ENCODE peak calls at places on chromosomes 7 and 10, in five cellular contexts. G is testis, W is body of pancreas, H is stomach, S is prostate gland. R is an unnamed sample.

GRCh38 chr7:156151082-156151481 is 338.8 kb upstream of the SHH start:
- DNase-seq in S (no peak), W (no peak), G (no peak), H (no peak), R (no peak)

GRCh38 chr10:3159160-3159559 is 13.4 kb downstream of the PITRM1 start:
- DNase-seq in H (no peak), S (no peak), G (no peak), W (no peak), R (no peak)

GRCh38 chr7:158268851-158269535 is 318.6 kb downstream of the PTPRN2 start:
- DNase-seq in G (no peak), H (no peak), S (no peak), W (peak; percentile 5), R (no peak)

GRCh38 chr10:58643029-58643428 is 130.4 kb downstream of the BICC1 start:
- DNase-seq in S (no peak), H (no peak), W (no peak), G (no peak), R (no peak)

GRCh38 chr10:80356563-80356999 is at the start of the genes DYDC1 and DYDC2:
- DNase-seq in H (peak; percentile 55), S (peak; percentile 40), G (peak; percentile 80), W (peak; percentile 75), R (peak; percentile 20)

GRCh38 chr7:3215624-3216585 is 85.1 kb upstream of the SDK1 start:
- DNase-seq in G (no peak), S (peak; percentile 48), H (peak; percentile 38), W (no peak), R (no peak)

GRCh38 chr7:47827321-47827720 is 120.9 kb downstream of the PKD1L1 start:
- DNase-seq in H (no peak), W (peak; percentile 67), S (no peak), G (no peak), R (no peak)

GRCh38 chr10:103042129-103042528 is 124.0 kb downstream of the CNNM2 start:
- DNase-seq in S (no peak), W (no peak), H (no peak), G (no peak), R (no peak)

GRCh38 chr10:113517165-113517892 is 35.5 kb upstream of the HABP2 start:
- DNase-seq in H (no peak), W (no peak), S (no peak), G (no peak), R (no peak)

GRCh38 chr7:46970486-46970885 is 611.4 kb downstream of the TNS3 start:
- DNase-seq in W (no peak), G (no peak), S (no peak), H (no peak), R (no peak)

GRCh38 chr10:104450954-104451353 is 97.3 kb downstream of the CFAP58 start:
- DNase-seq in G (no peak), W (no peak), S (no peak), H (no peak), R (no peak)

GRCh38 chr7:80312139-80312661 is 177.6 kb downstream of the GNAI1 start:
- DNase-seq in G (no peak), W (peak; percentile 39), S (no peak), H (no peak), R (no peak)

GRCh38 chr7:100835903-100836811 is 8.8 kb upstream of the EPHB4 start:
- DNase-seq in W (peak; percentile 43), S (peak; percentile 45), G (no peak), H (peak; percentile 64), R (peak; percentile 79)

GRCh38 chr10:75910032-75910431 is 478.6 kb downstream of the LRMDA start:
- DNase-seq in S (no peak), H (no peak), W (no peak), G (peak; percentile 24), R (no peak)

GRCh38 chr7:106840342-106840741 is 24.7 kb upstream of the PIK3CG start:
- DNase-seq in G (no peak), H (no peak), W (no peak), S (no peak), R (no peak)

GRCh38 chr10:34113504-34114225 is 701.4 kb downstream of the PARD3 start:
- DNase-seq in W (no peak), H (no peak), S (no peak), G (no peak), R (no peak)

GRCh38 chr7:31664890-31665289 is 22.1 kb upstream of the PPP1R17 start:
- DNase-seq in W (no peak), G (no peak), S (no peak), H (no peak), R (no peak)

GRCh38 chr10:110724116-110724701 is 80.1 kb downstream of the RBM20 start:
- DNase-seq in W (no peak), H (no peak), S (no peak), G (no peak), R (no peak)

GRCh38 chr7:7790041-7790751 is 71.8 kb upstream of the RPA3 start:
- DNase-seq in G (no peak), H (no peak), W (no peak), S (no peak), R (no peak)

GRCh38 chr7:17624379-17624778 is 315.9 kb downstream of the SNX13 start:
- DNase-seq in W (no peak), H (no peak), S (no peak), G (no peak), R (no peak)

GRCh38 chr10:70477661-70478162 is 855 bp upstream of the PALD1 start:
- DNase-seq in G (peak; percentile 56), S (no peak), H (no peak), W (peak; percentile 43), R (peak; percentile 45)

GRCh38 chr10:70479161-70479531 is 579 bp downstream of the PALD1 start:
- DNase-seq in W (no peak), S (no peak), H (no peak), G (no peak), R (no peak)

GRCh38 chr10:70479626-70480253 is 1.2 kb downstream of the PALD1 start:
- DNase-seq in W (peak; percentile 62), G (no peak), S (no peak), H (no peak), R (peak; percentile 51)

GRCh38 chr10:70480254-70480861 is 1.8 kb downstream of the PALD1 start:
- DNase-seq in S (no peak), G (no peak), H (no peak), W (peak; percentile 94), R (peak; percentile 35)

DNA sequence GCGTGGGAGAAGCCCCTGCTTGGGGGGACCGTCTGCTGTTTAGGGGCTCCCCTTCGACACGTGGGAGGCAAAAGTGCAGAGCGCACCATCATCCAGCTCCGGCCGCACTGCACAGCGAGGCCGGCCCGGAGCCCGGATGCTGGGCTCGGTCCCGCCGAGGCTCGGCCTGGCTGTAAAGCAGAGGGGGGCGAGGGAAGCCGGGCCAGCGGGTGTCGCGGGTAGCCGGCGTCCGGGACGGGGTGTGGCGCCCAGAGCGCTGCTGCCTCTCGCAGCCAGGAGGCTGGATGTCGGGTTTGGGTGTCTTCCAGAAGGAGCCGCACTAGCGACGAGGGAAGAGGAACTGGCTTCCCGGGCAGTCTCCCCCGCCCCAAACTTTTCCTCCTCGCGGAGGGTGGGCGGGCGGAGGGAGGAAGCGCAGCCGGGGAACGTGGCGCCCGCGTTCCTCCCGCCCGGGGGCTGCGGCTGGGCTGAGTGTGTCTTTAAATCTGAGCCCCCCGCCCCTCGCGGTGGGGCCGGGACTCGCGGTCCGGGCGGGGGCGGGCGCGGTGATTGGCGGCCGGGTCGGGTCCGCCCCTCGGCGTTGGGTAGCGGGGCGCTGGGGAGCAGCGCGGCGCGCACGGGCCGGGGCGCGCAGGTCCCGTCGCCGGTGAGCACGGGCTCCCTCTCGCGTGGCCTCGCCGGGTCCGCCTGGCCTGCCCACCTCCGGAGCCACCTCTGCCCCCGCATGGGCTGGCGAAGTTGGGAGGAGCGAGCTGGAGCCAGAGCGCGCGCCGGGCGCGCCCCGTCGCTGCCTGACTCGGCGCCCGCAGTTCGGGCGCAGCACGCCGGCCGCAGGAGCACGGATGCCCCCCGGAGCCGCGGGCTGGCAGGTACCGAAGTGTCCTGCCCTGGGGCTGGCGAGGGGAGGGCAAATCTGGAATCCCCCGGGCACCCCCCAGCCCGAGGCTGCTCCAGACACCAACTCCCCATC is at the start of gene PALD1:
- DNase-seq in W (peak; percentile 71), G (peak; percentile 62), H (peak; percentile 44), S (peak; percentile 54), R (peak; percentile 89)
- TF ChIP-seq CTCF in W (no peak), G (peak; percentile 18), H (no peak), S (peak; percentile 45), R (peak; percentile 55)

GRCh38 chr10:69569144-69569934 is 3.9 kb downstream of the NEUROG3 start:
- DNase-seq in S (no peak), H (no peak), W (no peak), G (no peak), R (no peak)

GRCh38 chr10:69571618-69572158 is 1.5 kb downstream of the NEUROG3 start:
- DNase-seq in S (no peak), G (no peak), H (no peak), W (no peak), R (no peak)

GRCh38 chr10:69567920-69568319 is 5.3 kb downstream of the NEUROG3 start:
- DNase-seq in G (peak; percentile 72), W (peak; percentile 49), H (no peak), S (no peak), R (peak; percentile 26)

GRCh38 chr10:69570050-69570816 is 3.0 kb downstream of the NEUROG3 start:
- DNase-seq in W (no peak), S (no peak), G (no peak), H (no peak), R (no peak)

DNA sequence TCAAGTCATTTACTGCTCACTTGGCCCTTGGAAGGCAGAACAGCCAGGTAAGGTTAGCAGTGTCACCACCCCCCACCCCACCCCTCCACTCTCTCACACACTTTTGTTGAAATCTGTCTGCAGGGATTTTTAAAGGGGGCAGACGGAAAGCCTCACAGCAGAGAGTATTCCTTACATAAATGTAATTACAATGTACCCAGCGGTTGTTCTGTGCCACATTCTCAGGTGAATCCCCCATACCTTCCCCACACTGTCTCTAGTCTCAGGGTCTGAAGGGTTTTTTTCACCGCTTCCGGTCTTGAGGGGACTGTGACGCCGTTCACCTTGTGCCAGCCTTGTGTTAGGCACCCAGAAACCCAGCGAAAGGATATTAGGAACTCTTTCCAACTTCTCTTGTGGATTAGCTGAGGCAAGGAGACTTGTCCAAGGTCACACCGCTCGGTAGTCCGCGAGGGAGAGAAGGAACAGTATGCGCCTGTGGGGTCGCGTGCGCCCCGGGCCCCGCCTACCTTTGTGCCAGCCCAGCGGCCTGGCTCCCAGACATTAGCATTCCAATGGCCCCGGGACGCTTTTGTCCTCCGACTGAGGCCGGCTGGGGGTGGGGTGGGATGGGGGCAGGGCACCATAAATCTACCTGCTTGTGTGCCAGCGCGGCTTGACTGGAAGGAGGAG is 4.6 kb downstream of the NEUROG3 start:
- DNase-seq in G (no peak), H (no peak), S (no peak), W (no peak), R (no peak)
- H3K4me3 ChIP-seq in G (no peak overlapping the region), H (no peak overlapping the region), S (no peak overlapping the region), W (no peak overlapping the region), R (no peak overlapping the region)

GRCh38 chr7:99392659-99393362 is 15.6 kb downstream of the PDAP1 start:
- DNase-seq in H (peak; percentile 81), W (peak; percentile 88), S (peak; percentile 69), G (peak; percentile 85), R (peak; percentile 84)

GRCh38 chr7:99392046-99392445 is 16.4 kb downstream of the PDAP1 start:
- DNase-seq in W (no peak), H (no peak), G (no peak), S (no peak), R (no peak)

GRCh38 chr7:99395616-99396327 is 12.6 kb downstream of the PDAP1 start:
- DNase-seq in H (no peak), G (no peak), S (no peak), W (no peak), R (no peak)

GRCh38 chr7:99394188-99394502 is 14.3 kb downstream of the PDAP1 start:
- DNase-seq in S (no peak), H (no peak), W (no peak), G (no peak), R (peak; percentile 45)

GRCh38 chr7:99393363-99394187 is 14.8 kb downstream of the PDAP1 start:
- DNase-seq in G (no peak), S (peak; percentile 31), W (no peak), H (peak; percentile 34), R (peak; percentile 73)
- TF ChIP-seq POLR2A in G (no peak), S (no peak), W (no peak), H (no peak), R (no peak)

GRCh38 chr7:5591547-5591899 is 167.9 kb upstream of the TNRC18 start:
- DNase-seq in G (peak; percentile 68), S (no peak), H (peak; percentile 47), W (peak; percentile 62), R (no peak)
- TF ChIP-seq CTCF in G (no peak), S (no peak), H (no peak), W (no peak), R (no peak)